ENCODE peak calls at places on chromosomes 3 and 15, in six cellular contexts. Y, P, L, E, R and D are unnamed samples.

GRCh38 chr3:72055436-72055835 is 270.5 kb upstream of the PROK2 start:
- DNase-seq in P (no peak), E (no peak), R (no peak), L (no peak), Y (no peak), D (no peak)

GRCh38 chr3:23874359-23875120 is 42.2 kb downstream of the NKIRAS1 start:
- DNase-seq in Y (peak), E (no peak), L (no peak), P (no peak), R (no peak), D (no peak)

GRCh38 chr15:73959012-73959581 is 32.8 kb downstream of the LOXL1 start:
- DNase-seq in Y (no peak), E (peak), L (no peak), P (no peak), R (no peak), D (no peak)

GRCh38 chr15:69747193-69747592 is 294.6 kb downstream of the RPLP1 start:
- DNase-seq in R (no peak), L (no peak), P (no peak), Y (no peak), E (no peak), D (no peak)

GRCh38 chr3:79516795-79517194 is 251.0 kb downstream of the ROBO1 start:
- DNase-seq in L (no peak), E (no peak), P (no peak), Y (no peak), R (no peak), D (no peak)

GRCh38 chr3:8972614-8973013 is 9.3 kb upstream of the RAD18 start:
- DNase-seq in E (no peak), Y (no peak), P (no peak), R (peak), L (no peak), D (no peak)

GRCh38 chr3:151926956-151927355 is 53.5 kb downstream of the SUCNR1 start:
- DNase-seq in P (no peak), E (peak), R (no peak), L (no peak), Y (no peak), D (no peak)

GRCh38 chr3:70882104-70882503 is 569.7 kb upstream of the MDFIC2 start:
- DNase-seq in P (no peak), E (peak), R (no peak), Y (no peak), L (no peak), D (no peak)

GRCh38 chr3:160103397-160103796 is 114.8 kb downstream of the IL12A start:
- DNase-seq in P (no peak), L (no peak), Y (no peak), R (no peak), E (no peak), D (no peak)

GRCh38 chr15:33581032-33581431 is 270.3 kb downstream of the RYR3 start:
- DNase-seq in R (no peak), L (no peak), P (no peak), E (peak), Y (no peak), D (no peak)

GRCh38 chr15:74642724-74643367 is 27.2 kb downstream of the CLK3 start:
- DNase-seq in Y (no peak), L (no peak), P (no peak), R (no peak), E (no peak), D (no peak)

GRCh38 chr15:52179278-52180195 is 11.7 kb downstream of the GNB5 start:
- DNase-seq in R (peak), E (peak), Y (no peak), L (peak), P (peak), D (peak)